ENCODE peak calls at places on chromosome 12, in eight cellular contexts. One of them, this sample, is unnamed. For H3K27me3, the result is how much of the 10 kb centered on the place peaks cover.

GRCh38 chr12:111330800-111331752 is 37.8 kb downstream of the PHETA1 start:
- DNase-seq in lung: no peak
- DNase-seq in transverse colon: no peak
- DNase-seq in Peyer's patch: no peak
- DNase-seq in adrenal gland: no peak
- DNase-seq in CD4-positive, alpha-beta T cell: no peak
- DNase-seq in Panc1: peak
- DNase-seq in CD8-positive, alpha-beta T cell: no peak
- DNase-seq in this sample: no peak

GRCh38 chr12:66269757-66270383 is 32.4 kb upstream of the HELB start:
- DNase-seq in Panc1: peak
- DNase-seq in adrenal gland: peak
- DNase-seq in CD4-positive, alpha-beta T cell: peak
- DNase-seq in Peyer's patch: no peak
- DNase-seq in CD8-positive, alpha-beta T cell: no peak
- DNase-seq in transverse colon: no peak
- DNase-seq in lung: no peak
- DNase-seq in this sample: no peak

GRCh38 chr12:65022441-65022840 is 98.7 kb downstream of the WIF1 start:
- DNase-seq in Panc1: no peak
- DNase-seq in lung: no peak
- DNase-seq in CD8-positive, alpha-beta T cell: no peak
- DNase-seq in adrenal gland: no peak
- DNase-seq in transverse colon: peak
- DNase-seq in Peyer's patch: peak
- DNase-seq in CD4-positive, alpha-beta T cell: no peak
- DNase-seq in this sample: peak

GRCh38 chr12:92021665-92022033 is 124.0 kb downstream of the BTG1 start:
- DNase-seq in CD8-positive, alpha-beta T cell: no peak
- DNase-seq in Peyer's patch: no peak
- DNase-seq in Panc1: no peak
- DNase-seq in lung: no peak
- DNase-seq in CD4-positive, alpha-beta T cell: no peak
- DNase-seq in adrenal gland: no peak
- DNase-seq in transverse colon: no peak
- DNase-seq in this sample: no peak

GRCh38 chr12:68180792-68181744 is 21.5 kb upstream of the IFNG start:
- DNase-seq in CD4-positive, alpha-beta T cell: peak
- DNase-seq in lung: no peak
- DNase-seq in adrenal gland: no peak
- DNase-seq in transverse colon: no peak
- DNase-seq in Peyer's patch: peak
- DNase-seq in CD8-positive, alpha-beta T cell: peak
- DNase-seq in Panc1: no peak
- DNase-seq in this sample: no peak

GRCh38 chr12:586318-587071 is 76.8 kb downstream of the NINJ2 start:
- DNase-seq in CD8-positive, alpha-beta T cell: no peak
- DNase-seq in CD4-positive, alpha-beta T cell: no peak
- DNase-seq in Peyer's patch: peak
- DNase-seq in lung: no peak
- DNase-seq in Panc1: no peak
- DNase-seq in adrenal gland: no peak
- DNase-seq in transverse colon: no peak
- DNase-seq in this sample: peak

GRCh38 chr12:13173012-13173441 is 23.5 kb upstream of the EMP1 start:
- DNase-seq in lung: peak
- DNase-seq in CD4-positive, alpha-beta T cell: no peak
- DNase-seq in CD8-positive, alpha-beta T cell: no peak
- DNase-seq in transverse colon: no peak
- DNase-seq in Peyer's patch: no peak
- DNase-seq in adrenal gland: no peak
- DNase-seq in Panc1: no peak
- DNase-seq in this sample: no peak

GRCh38 chr12:129830796-129831195 is 73.0 kb downstream of the TMEM132D start:
- DNase-seq in adrenal gland: no peak
- DNase-seq in CD8-positive, alpha-beta T cell: no peak
- DNase-seq in Peyer's patch: no peak
- DNase-seq in lung: no peak
- DNase-seq in Panc1: no peak
- DNase-seq in transverse colon: no peak
- DNase-seq in CD4-positive, alpha-beta T cell: no peak
- DNase-seq in this sample: no peak

GRCh38 chr12:99915251-99916082 is 69.3 kb downstream of the ANKS1B start:
- DNase-seq in CD8-positive, alpha-beta T cell: no peak
- DNase-seq in transverse colon: no peak
- DNase-seq in Peyer's patch: no peak
- DNase-seq in CD4-positive, alpha-beta T cell: no peak
- DNase-seq in Panc1: no peak
- DNase-seq in lung: no peak
- DNase-seq in adrenal gland: no peak
- DNase-seq in this sample: peak

GRCh38 chr12:87196329-87196728 is 832.9 kb downstream of the C12orf50 start:
- DNase-seq in transverse colon: no peak
- DNase-seq in CD4-positive, alpha-beta T cell: no peak
- DNase-seq in lung: no peak
- DNase-seq in CD8-positive, alpha-beta T cell: no peak
- DNase-seq in Peyer's patch: no peak
- DNase-seq in Panc1: no peak
- DNase-seq in adrenal gland: no peak
- DNase-seq in this sample: no peak

GRCh38 chr12:124837958-124838803 is 25.5 kb downstream of the SCARB1 start:
- DNase-seq in lung: peak
- DNase-seq in transverse colon: peak
- DNase-seq in Peyer's patch: peak
- DNase-seq in adrenal gland: peak
- DNase-seq in Panc1: peak
- DNase-seq in CD8-positive, alpha-beta T cell: no peak
- DNase-seq in CD4-positive, alpha-beta T cell: no peak
- DNase-seq in this sample: no peak

GRCh38 chr12:57370696-57371095 is 60.1 kb downstream of the R3HDM2 start:
- DNase-seq in transverse colon: no peak
- DNase-seq in CD4-positive, alpha-beta T cell: no peak
- DNase-seq in Peyer's patch: no peak
- DNase-seq in Panc1: no peak
- DNase-seq in adrenal gland: no peak
- DNase-seq in CD8-positive, alpha-beta T cell: no peak
- DNase-seq in lung: no peak
- DNase-seq in this sample: no peak

GRCh38 chr12:5626146-5626545 is 194.2 kb downstream of the NTF3 start:
- DNase-seq in Peyer's patch: no peak
- DNase-seq in adrenal gland: no peak
- DNase-seq in CD8-positive, alpha-beta T cell: no peak
- DNase-seq in CD4-positive, alpha-beta T cell: no peak
- DNase-seq in Panc1: no peak
- DNase-seq in lung: no peak
- DNase-seq in transverse colon: no peak
- DNase-seq in this sample: no peak

GRCh38 chr12:95998611-95999300 is 2.6 kb upstream of the HAL start:
- DNase-seq in transverse colon: peak
- DNase-seq in Panc1: peak
- DNase-seq in lung: peak
- DNase-seq in CD8-positive, alpha-beta T cell: peak
- DNase-seq in adrenal gland: peak
- DNase-seq in Peyer's patch: peak
- DNase-seq in CD4-positive, alpha-beta T cell: peak
- DNase-seq in this sample: peak

GRCh38 chr12:128791395-128792322 is 32.1 kb downstream of the SLC15A4 start:
- DNase-seq in Panc1: no peak
- DNase-seq in CD4-positive, alpha-beta T cell: no peak
- DNase-seq in adrenal gland: no peak
- DNase-seq in lung: no peak
- DNase-seq in Peyer's patch: no peak
- DNase-seq in CD8-positive, alpha-beta T cell: no peak
- DNase-seq in transverse colon: peak
- DNase-seq in this sample: no peak

GRCh38 chr12:113056631-113057488 is at the start of gene DTX1:
- DNase-seq in Peyer's patch: peak
- DNase-seq in lung: no peak
- DNase-seq in adrenal gland: peak
- DNase-seq in CD8-positive, alpha-beta T cell: peak
- DNase-seq in Panc1: no peak
- DNase-seq in CD4-positive, alpha-beta T cell: no peak
- DNase-seq in transverse colon: no peak
- DNase-seq in this sample: no peak

GRCh38 chr12:38053113-38053512 is 263.5 kb upstream of the ALG10B start:
- DNase-seq in adrenal gland: no peak
- DNase-seq in transverse colon: no peak
- DNase-seq in Panc1: no peak
- DNase-seq in CD4-positive, alpha-beta T cell: no peak
- DNase-seq in Peyer's patch: no peak
- DNase-seq in CD8-positive, alpha-beta T cell: no peak
- DNase-seq in lung: no peak
- DNase-seq in this sample: no peak

GRCh38 chr12:57803317-57803893 is 15.1 kb downstream of the AVIL start:
- DNase-seq in lung: peak
- DNase-seq in adrenal gland: peak
- DNase-seq in Peyer's patch: peak
- DNase-seq in Panc1: no peak
- DNase-seq in CD8-positive, alpha-beta T cell: peak
- DNase-seq in transverse colon: peak
- DNase-seq in CD4-positive, alpha-beta T cell: no peak
- DNase-seq in this sample: peak

GRCh38 chr12:65756956-65757511 is 67.2 kb upstream of the HMGA2 start:
- DNase-seq in CD4-positive, alpha-beta T cell: no peak
- DNase-seq in Panc1: no peak
- DNase-seq in Peyer's patch: no peak
- DNase-seq in lung: no peak
- DNase-seq in CD8-positive, alpha-beta T cell: no peak
- DNase-seq in transverse colon: no peak
- DNase-seq in adrenal gland: no peak
- DNase-seq in this sample: no peak

GRCh38 chr12:45737638-45738037 is 8.1 kb downstream of the ARID2 start:
- DNase-seq in transverse colon: no peak
- DNase-seq in CD4-positive, alpha-beta T cell: no peak
- DNase-seq in lung: no peak
- DNase-seq in Peyer's patch: no peak
- DNase-seq in adrenal gland: no peak
- DNase-seq in CD8-positive, alpha-beta T cell: no peak
- DNase-seq in Panc1: no peak
- DNase-seq in this sample: no peak

GRCh38 chr12:94718114-94718513 is 67.8 kb upstream of the TMCC3 start:
- DNase-seq in lung: no peak
- DNase-seq in CD8-positive, alpha-beta T cell: no peak
- DNase-seq in Panc1: no peak
- DNase-seq in Peyer's patch: no peak
- DNase-seq in adrenal gland: no peak
- DNase-seq in CD4-positive, alpha-beta T cell: no peak
- DNase-seq in transverse colon: no peak
- DNase-seq in this sample: no peak

DNA sequence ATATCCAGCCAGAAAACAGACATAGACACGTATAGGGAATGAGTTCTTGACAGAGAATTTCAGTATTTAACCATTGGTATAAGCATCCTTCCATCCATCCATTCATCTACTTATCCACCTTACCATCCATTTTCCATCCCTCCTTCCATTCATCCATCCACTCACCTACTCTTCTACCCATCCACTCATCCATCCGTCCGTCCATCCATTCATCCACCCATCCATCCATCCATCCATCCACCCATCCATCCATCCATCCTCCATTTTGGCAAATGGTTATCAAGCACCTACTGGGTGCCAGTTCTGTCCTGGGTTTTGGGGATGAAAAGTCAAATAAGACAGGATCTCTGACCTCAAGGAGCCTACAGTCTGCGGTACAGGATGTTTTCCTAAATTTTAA is 67.7 kb downstream of the CHST11 start:
- DNase-seq in Peyer's patch: no peak
- DNase-seq in CD4-positive, alpha-beta T cell: no peak
- DNase-seq in lung: no peak
- DNase-seq in CD8-positive, alpha-beta T cell: no peak
- DNase-seq in adrenal gland: no peak
- DNase-seq in transverse colon: no peak
- DNase-seq in Panc1: no peak
- DNase-seq in this sample: no peak
- H3K27me3 ChIP-seq in Peyer's patch: under half
- H3K27me3 ChIP-seq in CD4-positive, alpha-beta T cell: under half
- H3K27me3 ChIP-seq in lung: under half
- H3K27me3 ChIP-seq in CD8-positive, alpha-beta T cell: under half
- H3K27me3 ChIP-seq in adrenal gland: under half
- H3K27me3 ChIP-seq in transverse colon: under half
- H3K27me3 ChIP-seq in Panc1: under half
- H3K27me3 ChIP-seq in this sample: under half

GRCh38 chr12:23055004-23055403 is 430.0 kb downstream of the ETNK1 start:
- DNase-seq in CD4-positive, alpha-beta T cell: no peak
- DNase-seq in CD8-positive, alpha-beta T cell: no peak
- DNase-seq in lung: no peak
- DNase-seq in transverse colon: peak
- DNase-seq in adrenal gland: no peak
- DNase-seq in Panc1: no peak
- DNase-seq in Peyer's patch: no peak
- DNase-seq in this sample: peak
- TF ChIP-seq CTCF in CD4-positive, alpha-beta T cell: no peak
- TF ChIP-seq CTCF in CD8-positive, alpha-beta T cell: no peak
- TF ChIP-seq CTCF in lung: no peak
- TF ChIP-seq CTCF in transverse colon: no peak
- TF ChIP-seq CTCF in adrenal gland: no peak
- TF ChIP-seq CTCF in Panc1: peak
- TF ChIP-seq CTCF in Peyer's patch: no peak
- TF ChIP-seq CTCF in this sample: peak

DNA sequence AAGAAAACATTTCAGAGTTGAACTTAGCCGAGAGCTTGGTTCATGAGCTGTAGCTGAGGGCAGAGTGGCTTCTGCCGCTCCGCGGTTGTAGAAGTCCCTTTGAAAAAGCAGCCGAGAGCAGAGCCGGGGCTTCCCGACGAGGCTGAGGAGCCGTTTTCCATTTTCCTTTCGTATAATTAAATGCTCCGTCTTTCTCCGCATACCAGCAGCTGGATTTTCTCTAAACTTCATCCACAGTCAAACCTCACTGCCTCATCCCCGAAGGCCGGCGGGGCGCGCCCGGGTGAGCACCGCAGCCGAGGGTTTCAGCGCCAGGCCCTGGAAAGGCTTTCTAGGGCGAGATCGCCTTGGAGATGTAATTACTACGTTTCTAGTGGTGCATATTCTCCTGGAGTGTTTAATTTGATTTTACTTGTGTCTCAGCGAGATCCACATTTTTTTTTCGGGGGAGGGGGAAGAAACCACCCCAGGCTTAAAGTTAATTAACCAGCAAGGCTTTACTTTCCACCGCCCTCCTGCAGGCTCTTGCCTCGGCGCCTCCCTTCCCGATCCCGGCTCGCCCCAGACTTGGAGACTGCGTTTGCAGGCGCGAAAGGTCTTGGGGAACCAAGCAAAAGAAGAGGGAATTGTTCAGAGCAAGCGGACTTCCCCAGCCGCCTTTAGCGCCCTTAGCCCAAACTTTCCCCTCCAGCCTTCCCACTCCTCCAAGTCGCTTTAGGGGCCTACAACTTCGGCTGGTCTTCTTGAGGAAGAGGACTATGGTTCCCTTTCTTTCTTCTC is 2.9 kb upstream of the HOXC13 start:
- DNase-seq in adrenal gland: no peak
- DNase-seq in CD4-positive, alpha-beta T cell: no peak
- DNase-seq in transverse colon: no peak
- DNase-seq in CD8-positive, alpha-beta T cell: no peak
- DNase-seq in Panc1: no peak
- DNase-seq in Peyer's patch: no peak
- DNase-seq in lung: no peak
- DNase-seq in this sample: no peak
- H3K27me3 ChIP-seq in adrenal gland: half or more
- H3K27me3 ChIP-seq in CD4-positive, alpha-beta T cell: half or more
- H3K27me3 ChIP-seq in transverse colon: half or more
- H3K27me3 ChIP-seq in CD8-positive, alpha-beta T cell: half or more
- H3K27me3 ChIP-seq in Panc1: under half
- H3K27me3 ChIP-seq in Peyer's patch: under half
- H3K27me3 ChIP-seq in lung: under half
- H3K27me3 ChIP-seq in this sample: under half

GRCh38 chr12:3658327-3659163 is 94.4 kb downstream of the CRACR2A start:
- DNase-seq in Panc1: no peak
- DNase-seq in transverse colon: peak
- DNase-seq in adrenal gland: no peak
- DNase-seq in Peyer's patch: peak
- DNase-seq in CD4-positive, alpha-beta T cell: peak
- DNase-seq in CD8-positive, alpha-beta T cell: peak
- DNase-seq in lung: no peak
- DNase-seq in this sample: peak
- TF ChIP-seq CTCF in Panc1: peak
- TF ChIP-seq CTCF in transverse colon: peak
- TF ChIP-seq CTCF in adrenal gland: no peak
- TF ChIP-seq CTCF in Peyer's patch: no peak
- TF ChIP-seq CTCF in CD4-positive, alpha-beta T cell: peak
- TF ChIP-seq CTCF in CD8-positive, alpha-beta T cell: peak
- TF ChIP-seq CTCF in lung: no peak
- TF ChIP-seq CTCF in this sample: no peak